ENCODE peak calls at places on chromosome 11, in four cellular contexts. B is stimulated activated CD4-positive, alpha-beta T cell treated with anti-CD3 and anti-CD28 coated beads, Interleukin-4, amount 100 ng/mL, for 48 hours; P is NB4; Q is GM06990. A is an unnamed sample.

GRCh38 chr11:123674297-123674696 is 19.9 kb upstream of the SCN3B start:
- DNase-seq in B (no peak), P (no peak), Q (no peak), A (no peak)

GRCh38 chr11:69665669-69666068 is 9.5 kb downstream of the LTO1 start:
- DNase-seq in B (no peak), P (no peak), Q (no peak), A (no peak)

GRCh38 chr11:117984471-117984870 is 1.7 kb upstream of the IL10RA start:
- DNase-seq in P (peak), B (no peak), Q (no peak), A (no peak)

GRCh38 chr11:65417702-65418430 is 4.7 kb upstream of the NEAT1 start:
- DNase-seq in Q (peak), B (no peak), P (peak), A (no peak)

GRCh38 chr11:73655686-73656085 is 9.3 kb downstream of the PLEKHB1 start:
- DNase-seq in B (no peak), P (no peak), Q (no peak), A (no peak)

GRCh38 chr11:100857236-100858005 is 170.3 kb downstream of the ARHGAP42 start:
- DNase-seq in B (no peak), P (no peak), Q (no peak), A (no peak)

GRCh38 chr11:99020324-99021225 is at the start of gene CNTN5:
- DNase-seq in B (no peak), P (peak), Q (no peak), A (peak)

GRCh38 chr11:7609015-7609414 is 64.3 kb downstream of the CYB5R2 start:
- DNase-seq in P (no peak), B (no peak), Q (no peak), A (no peak)

GRCh38 chr11:8833568-8834275 is 77.3 kb upstream of the AKIP1 start:
- DNase-seq in B (no peak), P (peak), Q (no peak), A (no peak)

GRCh38 chr11:24400059-24400665 is 96.7 kb upstream of the LUZP2 start:
- DNase-seq in Q (no peak), B (no peak), P (no peak), A (no peak)

GRCh38 chr11:4826425-4826824 is 5.3 kb downstream of the OR51F2 start:
- DNase-seq in B (no peak), P (peak), Q (no peak), A (peak)

GRCh38 chr11:129530154-129530895 is 154.7 kb downstream of the BARX2 start:
- DNase-seq in P (peak), B (no peak), Q (no peak), A (no peak)

GRCh38 chr11:49208006-49208721 is at the start of gene FOLH1:
- DNase-seq in Q (peak), P (no peak), B (no peak), A (peak)

GRCh38 chr11:6576471-6577373 is 26.7 kb downstream of the RRP8 start:
- DNase-seq in Q (no peak), P (peak), B (no peak), A (peak)

GRCh38 chr11:67372993-67373915 is at the start of gene CLCF1:
- DNase-seq in B (peak), P (peak), Q (peak), A (peak)

GRCh38 chr11:88666364-88666763 is 328.8 kb upstream of the CTSC start:
- DNase-seq in B (no peak), Q (no peak), P (no peak), A (no peak)

A was measured in OCI-M1.